ENCODE peak calls at places on chromosome 5, in five cellular contexts. One of them, this sample, is unnamed.

GRCh38 chr5:1008451-1009358 is at the start of gene NKD2:
- DNase-seq in NB4: peak; percentile 60
- DNase-seq in HepG2: no peak
- DNase-seq in body of pancreas: peak; percentile 32
- DNase-seq in H54: no peak
- DNase-seq in this sample: peak; percentile 6

GRCh38 chr5:150758534-150759333 is at the start of gene DCTN4:
- DNase-seq in NB4: peak; percentile 98
- DNase-seq in HepG2: peak; percentile 99
- DNase-seq in body of pancreas: peak; percentile 95
- DNase-seq in H54: peak; percentile 84
- DNase-seq in this sample: peak; percentile 96

GRCh38 chr5:112419050-112419595 is at the start of gene EPB41L4A:
- DNase-seq in NB4: no peak
- DNase-seq in HepG2: no peak
- DNase-seq in body of pancreas: peak; percentile 15
- DNase-seq in H54: no peak
- DNase-seq in this sample: peak; percentile 56

GRCh38 chr5:173963867-173964429 is 25.0 kb upstream of the C5orf47 start:
- DNase-seq in NB4: no peak
- DNase-seq in HepG2: no peak
- DNase-seq in body of pancreas: no peak
- DNase-seq in H54: peak; percentile 67
- DNase-seq in this sample: no peak

GRCh38 chr5:34497031-34497808 is 158.9 kb upstream of the RAI14 start:
- DNase-seq in NB4: no peak
- DNase-seq in HepG2: no peak
- DNase-seq in body of pancreas: no peak
- DNase-seq in H54: no peak
- DNase-seq in this sample: peak; percentile 38

GRCh38 chr5:179226696-179227095 is 118.6 kb downstream of the ADAMTS2 start:
- DNase-seq in NB4: no peak
- DNase-seq in HepG2: no peak
- DNase-seq in body of pancreas: no peak
- DNase-seq in H54: no peak
- DNase-seq in this sample: no peak

GRCh38 chr5:14732991-14733390 is 68.5 kb downstream of the OTULIN start:
- DNase-seq in NB4: no peak
- DNase-seq in HepG2: no peak
- DNase-seq in body of pancreas: no peak
- DNase-seq in H54: no peak
- DNase-seq in this sample: no peak

GRCh38 chr5:157857821-157858526 is 971 bp downstream of the CLINT1 start:
- DNase-seq in NB4: peak; percentile 84
- DNase-seq in HepG2: no peak
- DNase-seq in body of pancreas: no peak
- DNase-seq in H54: no peak
- DNase-seq in this sample: no peak

GRCh38 chr5:14914193-14914592 is 42.6 kb upstream of the ANKH start:
- DNase-seq in NB4: no peak
- DNase-seq in HepG2: no peak
- DNase-seq in body of pancreas: no peak
- DNase-seq in H54: no peak
- DNase-seq in this sample: no peak

GRCh38 chr5:19880859-19881436 is 107.1 kb downstream of the CDH18 start:
- DNase-seq in NB4: no peak
- DNase-seq in HepG2: peak; percentile 84
- DNase-seq in body of pancreas: no peak
- DNase-seq in H54: no peak
- DNase-seq in this sample: no peak

GRCh38 chr5:100683881-100684280 is 148.7 kb downstream of the FAM174A start:
- DNase-seq in NB4: no peak
- DNase-seq in HepG2: no peak
- DNase-seq in body of pancreas: no peak
- DNase-seq in H54: no peak
- DNase-seq in this sample: no peak

GRCh38 chr5:40780199-40780598 is 18.0 kb downstream of the PRKAA1 start:
- DNase-seq in NB4: no peak
- DNase-seq in HepG2: no peak
- DNase-seq in body of pancreas: no peak
- DNase-seq in H54: no peak
- DNase-seq in this sample: no peak

GRCh38 chr5:1187950-1188334 is 13.5 kb upstream of the SLC6A19 start:
- DNase-seq in NB4: no peak
- DNase-seq in HepG2: no peak
- DNase-seq in body of pancreas: no peak
- DNase-seq in H54: no peak
- DNase-seq in this sample: no peak

GRCh38 chr5:166377756-166378155 is 1913.7 kb upstream of the WWC1 start:
- DNase-seq in NB4: no peak
- DNase-seq in HepG2: no peak
- DNase-seq in body of pancreas: no peak
- DNase-seq in H54: no peak
- DNase-seq in this sample: peak; percentile 61

GRCh38 chr5:92941806-92942205 is 639.2 kb downstream of the NR2F1-AS1 start:
- DNase-seq in NB4: no peak
- DNase-seq in HepG2: no peak
- DNase-seq in body of pancreas: no peak
- DNase-seq in H54: no peak
- DNase-seq in this sample: no peak

GRCh38 chr5:100430268-100430900 is 104.8 kb upstream of the FAM174A start:
- DNase-seq in NB4: peak; percentile 61
- DNase-seq in HepG2: peak; percentile 26
- DNase-seq in body of pancreas: peak; percentile 50
- DNase-seq in H54: peak; percentile 7
- DNase-seq in this sample: peak; percentile 41

GRCh38 chr5:94690778-94691177 is 72.3 kb downstream of the SLF1 start:
- DNase-seq in NB4: no peak
- DNase-seq in HepG2: no peak
- DNase-seq in body of pancreas: no peak
- DNase-seq in H54: no peak
- DNase-seq in this sample: no peak

GRCh38 chr5:35317586-35317985 is 87.3 kb upstream of the PRLR start:
- DNase-seq in NB4: no peak
- DNase-seq in HepG2: no peak
- DNase-seq in body of pancreas: no peak
- DNase-seq in H54: no peak
- DNase-seq in this sample: no peak

GRCh38 chr5:178213003-178213449 is 8.7 kb downstream of the HNRNPAB start:
- DNase-seq in NB4: peak; percentile 34
- DNase-seq in HepG2: no peak
- DNase-seq in body of pancreas: no peak
- DNase-seq in H54: no peak
- DNase-seq in this sample: no peak
- TF ChIP-seq POLR2A in NB4: no peak
- TF ChIP-seq POLR2A in HepG2: no peak
- TF ChIP-seq POLR2A in body of pancreas: no peak
- TF ChIP-seq POLR2A in H54: no peak
- TF ChIP-seq POLR2A in this sample: no peak

DNA sequence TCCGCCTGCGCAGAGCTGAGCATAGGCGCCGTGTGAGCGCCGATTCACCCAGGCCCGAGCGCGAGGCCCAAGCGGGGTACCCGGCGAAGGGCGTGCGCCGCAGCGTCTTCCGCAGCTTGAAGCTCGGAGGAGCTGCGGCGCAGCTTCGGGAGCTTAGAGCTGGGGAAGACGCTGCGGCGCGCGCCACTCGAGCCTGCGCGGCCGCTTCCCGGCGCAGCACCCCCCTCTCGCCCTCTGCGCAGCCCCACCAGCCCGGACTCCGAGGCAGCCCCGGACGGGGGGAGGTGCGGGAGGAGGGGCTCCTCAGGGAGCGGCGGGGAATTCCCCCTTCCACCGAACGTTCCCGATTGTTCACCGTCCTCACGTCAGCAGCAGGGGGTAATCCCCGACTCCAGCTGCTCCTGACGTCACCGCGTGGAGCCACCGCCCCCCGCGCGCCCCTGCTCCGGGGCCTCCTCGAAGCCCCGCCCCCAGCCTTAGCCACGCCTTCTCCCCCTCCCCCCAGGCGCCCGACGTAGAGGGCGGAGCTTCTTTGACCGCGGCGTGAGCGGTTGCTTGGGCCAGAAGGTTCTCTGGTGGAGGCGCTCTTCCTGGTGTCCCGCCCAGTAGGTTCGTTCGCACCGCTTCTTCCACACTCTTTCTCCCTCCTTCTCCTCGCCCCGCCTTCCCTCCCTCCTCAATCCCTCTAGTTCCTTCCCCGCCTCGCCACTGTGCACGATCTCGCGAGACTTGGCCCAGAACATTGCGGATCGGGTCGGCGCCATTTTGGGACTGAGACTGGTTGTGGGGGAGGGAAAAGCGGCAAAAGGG is at the start of gene GPBP1:
- DNase-seq in NB4: peak; percentile 99
- DNase-seq in HepG2: peak; percentile 96
- DNase-seq in body of pancreas: peak; percentile 99
- DNase-seq in H54: peak; percentile 81
- DNase-seq in this sample: peak; percentile 100
- TF ChIP-seq POLR2A in NB4: peak; percentile 59
- TF ChIP-seq POLR2A in HepG2: peak; percentile 79
- TF ChIP-seq POLR2A in body of pancreas: peak; percentile 76
- TF ChIP-seq POLR2A in H54: peak; percentile 58
- TF ChIP-seq POLR2A in this sample: no peak

DNA sequence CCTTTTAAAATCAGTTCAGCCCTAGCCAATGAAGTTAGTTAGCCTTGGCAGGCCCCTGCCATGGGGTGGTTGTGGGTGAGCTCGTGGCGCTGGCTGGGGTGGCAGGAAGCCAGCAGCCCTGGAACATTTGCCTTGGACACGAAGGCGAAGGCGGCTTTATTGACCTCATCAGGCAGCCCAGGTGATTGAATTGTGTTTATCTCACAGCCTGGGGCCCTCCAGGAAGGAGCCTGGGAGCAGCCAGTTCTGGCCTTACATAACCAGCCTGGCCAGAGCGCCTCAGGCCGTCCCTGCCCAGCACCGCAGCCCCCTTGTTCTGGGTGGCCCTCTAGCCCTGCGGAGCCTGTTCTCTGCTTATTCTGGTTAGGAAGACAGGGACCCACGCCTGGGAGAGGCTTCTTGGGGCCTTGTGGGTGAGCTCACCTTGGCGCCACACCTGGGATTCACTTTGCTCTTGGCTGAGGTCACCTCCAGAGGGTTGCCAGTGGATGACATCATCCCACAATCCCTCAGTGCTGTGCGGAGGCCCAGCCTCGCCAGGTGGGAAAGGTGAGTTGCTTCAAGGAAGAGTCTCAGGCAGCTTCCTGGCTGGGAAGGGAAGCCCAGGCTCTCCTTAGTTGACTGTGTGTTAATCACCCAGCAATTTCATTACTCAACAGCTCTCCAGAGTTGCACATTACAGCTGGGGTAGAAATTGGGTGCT is 54.4 kb upstream of the RPL26L1 start:
- DNase-seq in NB4: no peak
- DNase-seq in HepG2: peak; percentile 19
- DNase-seq in body of pancreas: peak; percentile 97
- DNase-seq in H54: no peak
- DNase-seq in this sample: peak; percentile 95
- TF ChIP-seq POLR2A in NB4: no peak
- TF ChIP-seq POLR2A in HepG2: no peak
- TF ChIP-seq POLR2A in body of pancreas: peak; percentile 79
- TF ChIP-seq POLR2A in H54: no peak
- TF ChIP-seq POLR2A in this sample: no peak

GRCh38 chr5:132540149-132540548 is 3.2 kb downstream of the IL5 start:
- DNase-seq in NB4: no peak
- DNase-seq in HepG2: no peak
- DNase-seq in body of pancreas: no peak
- DNase-seq in H54: no peak
- DNase-seq in this sample: no peak
- TF ChIP-seq POLR2A in NB4: no peak
- TF ChIP-seq POLR2A in HepG2: no peak
- TF ChIP-seq POLR2A in body of pancreas: no peak
- TF ChIP-seq POLR2A in H54: no peak
- TF ChIP-seq POLR2A in this sample: no peak

GRCh38 chr5:84384604-84385575 is at the start of gene EDIL3:
- DNase-seq in NB4: peak; percentile 55
- DNase-seq in HepG2: no peak
- DNase-seq in body of pancreas: peak; percentile 13
- DNase-seq in H54: peak; percentile 17
- DNase-seq in this sample: peak; percentile 18
- TF ChIP-seq POLR2A in NB4: no peak
- TF ChIP-seq POLR2A in HepG2: no peak
- TF ChIP-seq POLR2A in body of pancreas: no peak
- TF ChIP-seq POLR2A in H54: no peak
- TF ChIP-seq POLR2A in this sample: no peak

DNA sequence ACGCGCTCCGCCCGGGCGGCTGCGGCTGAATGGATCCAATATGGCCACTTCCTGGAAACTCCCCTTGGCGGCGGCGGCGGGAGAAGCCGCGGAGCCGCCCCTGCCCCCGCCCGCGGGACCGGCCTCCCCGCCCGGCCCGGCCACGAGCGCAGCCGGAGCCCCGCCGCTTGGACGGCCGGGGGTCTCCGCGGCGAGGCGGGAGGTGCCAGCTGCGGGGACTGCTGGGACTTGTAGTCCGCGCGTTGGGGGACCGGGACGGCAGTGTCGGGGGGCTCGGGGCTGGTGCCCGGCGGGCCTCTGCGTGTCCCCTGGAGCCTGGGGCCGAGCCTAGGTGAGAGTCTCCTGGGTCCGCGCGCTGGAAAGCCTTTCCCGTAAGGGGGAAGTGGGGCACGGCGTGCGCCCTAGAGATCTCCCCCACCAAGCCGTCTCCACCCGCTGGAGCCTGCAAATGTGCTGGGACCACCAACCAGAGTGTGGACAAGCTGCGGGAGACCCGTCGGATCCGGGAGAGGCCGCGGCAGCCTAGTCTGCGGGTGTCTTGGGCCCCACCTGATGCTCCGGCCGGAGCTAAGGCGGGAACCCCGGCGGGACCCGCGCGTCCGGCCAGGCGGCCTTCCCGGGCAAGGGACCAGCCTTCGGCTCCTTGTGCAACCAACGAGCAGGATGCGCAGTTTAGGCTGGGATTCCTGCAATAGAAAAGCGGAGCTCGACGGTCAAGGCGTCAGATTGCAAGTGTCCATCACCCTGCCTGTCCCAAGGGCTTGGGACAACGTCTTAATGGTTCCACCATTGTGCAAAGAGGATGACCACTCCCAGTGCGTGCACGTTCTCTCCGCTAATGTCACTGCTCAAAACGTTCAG is at the start of gene SEPTIN8:
- DNase-seq in NB4: peak; percentile 55
- DNase-seq in HepG2: no peak
- DNase-seq in body of pancreas: peak; percentile 55
- DNase-seq in H54: peak; percentile 61
- DNase-seq in this sample: peak; percentile 49
- TF ChIP-seq POLR2A in NB4: peak; percentile 33
- TF ChIP-seq POLR2A in HepG2: peak; percentile 21
- TF ChIP-seq POLR2A in body of pancreas: peak; percentile 48
- TF ChIP-seq POLR2A in H54: peak; percentile 39
- TF ChIP-seq POLR2A in this sample: no peak

GRCh38 chr5:134411546-134412266 is at the start of gene CDKN2AIPNL:
- DNase-seq in NB4: peak; percentile 92
- DNase-seq in HepG2: peak; percentile 72
- DNase-seq in body of pancreas: peak; percentile 91
- DNase-seq in H54: peak; percentile 84
- DNase-seq in this sample: peak; percentile 90
- TF ChIP-seq POLR2A in NB4: peak; percentile 79
- TF ChIP-seq POLR2A in HepG2: peak; percentile 85
- TF ChIP-seq POLR2A in body of pancreas: peak; percentile 87
- TF ChIP-seq POLR2A in H54: peak; percentile 87
- TF ChIP-seq POLR2A in this sample: peak; percentile 74

This sample was measured in thyroid gland.